ENCODE peak calls at places on chromosome 5, in ten cellular contexts. E is progenitor cell of endocrine pancreas; U is lung microvascular endothelial cell; F is activated CD8-positive, alpha-beta T cell treated with anti-CD3 and anti-CD28 coated beads for 36 hours; P is CD4-positive, alpha-beta T cell; D is caudate nucleus; H is activated CD4-positive, alpha-beta T cell treated with anti-CD3 and anti-CD28 coated beads for 1 hour; M is kidney tubule cell; L is AG10803; X is right cardiac atrium. Y is an unnamed sample.

GRCh38 chr5:54443264-54443663 is 12.2 kb upstream of the HSPB3 start:
- DNase-seq in M (no peak), H (no peak), F (no peak), X (no peak), U (peak; percentile 45), D (no peak), L (peak; percentile 58), E (no peak), P (no peak), Y (no peak)

GRCh38 chr5:72363146-72363802 is 43.1 kb downstream of the PTCD2 start:
- DNase-seq in E (no peak), X (no peak), M (peak; percentile 87), F (no peak), P (no peak), D (no peak), U (peak; percentile 72), H (no peak), L (peak; percentile 82), Y (no peak)

GRCh38 chr5:76427481-76428140 is 24.5 kb downstream of the IQGAP2 start:
- DNase-seq in E (no peak), X (no peak), F (no peak), U (no peak), M (no peak), P (no peak), H (no peak), L (no peak), D (no peak), Y (no peak)

GRCh38 chr5:7871560-7872113 is 2.7 kb downstream of the MTRR start:
- DNase-seq in M (peak; percentile 70), E (no peak), U (no peak), F (peak; percentile 7), H (no peak), X (no peak), L (no peak), P (no peak), D (no peak), Y (no peak)

GRCh38 chr5:36897616-36898015 is 21.0 kb downstream of the NIPBL start:
- DNase-seq in D (no peak), X (no peak), H (no peak), L (peak; percentile 71), F (no peak), M (peak; percentile 32), U (peak; percentile 36), P (no peak), E (no peak), Y (no peak)

GRCh38 chr5:109701252-109701651 is 11.5 kb downstream of the MAN2A1 start:
- DNase-seq in H (no peak), E (no peak), M (peak; percentile 59), P (no peak), L (no peak), D (no peak), F (no peak), X (no peak), U (no peak), Y (no peak)

GRCh38 chr5:6791031-6791577 is 77.9 kb downstream of the TENT4A start:
- DNase-seq in M (peak; percentile 17), P (no peak), D (no peak), U (no peak), L (no peak), F (no peak), E (no peak), X (no peak), H (no peak), Y (no peak)

GRCh38 chr5:168132186-168132585 is 159.3 kb upstream of the WWC1 start:
- DNase-seq in P (no peak), D (no peak), F (no peak), E (no peak), H (no peak), L (peak; percentile 70), M (no peak), U (no peak), X (no peak), Y (no peak)

GRCh38 chr5:74183041-74183440 is 457.5 kb downstream of the ENC1 start:
- DNase-seq in F (no peak), D (no peak), M (peak; percentile 28), E (no peak), U (no peak), L (no peak), X (no peak), H (no peak), P (no peak), Y (no peak)

GRCh38 chr5:9268226-9268625 is 277.6 kb downstream of the SEMA5A start:
- DNase-seq in F (no peak), H (no peak), X (no peak), U (no peak), D (no peak), P (no peak), L (no peak), E (no peak), M (no peak), Y (no peak)

GRCh38 chr5:81506900-81507588 is 113.1 kb upstream of the ACOT12 start:
- DNase-seq in E (no peak), F (peak; percentile 58), M (peak; percentile 81), H (no peak), P (peak; percentile 6), L (peak; percentile 90), U (peak; percentile 94), X (peak; percentile 36), D (no peak), Y (peak; percentile 46)

Y was measured in activated CD4-positive, alpha-beta memory T cell treated with anti-CD3 and anti-CD28 coated beads for 36 hours.